ENCODE peak calls at places on chromosomes 7 and 10, in six cellular contexts. N is breast epithelium, Q is HL-60, D is stomach, L is HCT116, C is endothelial cell of umbilical vein. A is an unnamed sample. For H3K27me3, the result is how much of the 10 kb centered on the place peaks cover.

GRCh38 chr10:122441961-122442360 is 12.5 kb upstream of the ARMS2 start:
- DNase-seq in N (no peak), Q (no peak), D (no peak), L (no peak), C (peak), A (no peak)

GRCh38 chr10:43090188-43090587 is 13.3 kb downstream of the RET start:
- DNase-seq in N (no peak), Q (no peak), D (peak), L (no peak), C (no peak), A (no peak)

GRCh38 chr10:13873201-13873600 is 286.4 kb downstream of the PRPF18 start:
- DNase-seq in N (no peak), Q (no peak), D (no peak), L (no peak), C (no peak), A (no peak)

GRCh38 chr7:26155531-26156375 is 3.8 kb downstream of the NFE2L3 start:
- DNase-seq in N (no peak), Q (no peak), D (no peak), L (no peak), C (peak), A (no peak)

GRCh38 chr10:98408799-98409198 is 6.2 kb downstream of the PYROXD2 start:
- DNase-seq in N (no peak), Q (no peak), D (no peak), L (no peak), C (no peak), A (no peak)

GRCh38 chr10:62732841-62733653 is 71.5 kb upstream of the ADO start:
- DNase-seq in N (no peak), Q (no peak), D (no peak), L (peak), C (no peak), A (peak)

GRCh38 chr7:155576900-155577508 is 30.6 kb upstream of the CNPY1 start:
- DNase-seq in N (no peak), Q (no peak), D (peak), L (peak), C (no peak), A (no peak)

GRCh38 chr7:67711706-67712105 is 715.1 kb downstream of the TYW1 start:
- DNase-seq in N (no peak), Q (no peak), D (no peak), L (no peak), C (no peak), A (no peak)

GRCh38 chr7:14385074-14385473 is 395.6 kb upstream of the ETV1 start:
- DNase-seq in N (no peak), Q (no peak), D (no peak), L (no peak), C (no peak), A (no peak)

GRCh38 chr7:132393789-132394261 is 182.4 kb downstream of the PLXNA4 start:
- DNase-seq in N (no peak), Q (no peak), D (peak), L (no peak), C (no peak), A (no peak)

GRCh38 chr10:12067336-12067735 is 1.4 kb upstream of the DHTKD1 start:
- DNase-seq in N (no peak), Q (no peak), D (no peak), L (no peak), C (no peak), A (no peak)

GRCh38 chr7:25858562-25859411 is 293.2 kb upstream of the NFE2L3 start:
- DNase-seq in N (no peak), Q (no peak), D (no peak), L (no peak), C (no peak), A (no peak)

GRCh38 chr7:47327698-47328391 is 254.1 kb downstream of the TNS3 start:
- DNase-seq in N (peak), Q (no peak), D (peak), L (no peak), C (peak), A (no peak)

GRCh38 chr10:26540601-26541000 is 102.5 kb downstream of the APBB1IP start:
- DNase-seq in N (no peak), Q (no peak), D (no peak), L (no peak), C (no peak), A (peak)

GRCh38 chr7:35874881-35875280 is 74.0 kb downstream of the SEPTIN7 start:
- DNase-seq in N (no peak), Q (no peak), D (no peak), L (no peak), C (no peak), A (no peak)

GRCh38 chr10:111784386-111784785 is 399.2 kb downstream of the GPAM start:
- DNase-seq in N (no peak), Q (no peak), D (no peak), L (no peak), C (no peak), A (no peak)

GRCh38 chr7:102306916-102307677 is 20.4 kb downstream of the SH2B2 start:
- DNase-seq in N (peak), Q (no peak), D (peak), L (no peak), C (no peak), A (peak)

GRCh38 chr7:4856336-4857056 is 5.3 kb downstream of the PAPOLB start:
- DNase-seq in N (no peak), Q (no peak), D (no peak), L (no peak), C (no peak), A (no peak)

DNA sequence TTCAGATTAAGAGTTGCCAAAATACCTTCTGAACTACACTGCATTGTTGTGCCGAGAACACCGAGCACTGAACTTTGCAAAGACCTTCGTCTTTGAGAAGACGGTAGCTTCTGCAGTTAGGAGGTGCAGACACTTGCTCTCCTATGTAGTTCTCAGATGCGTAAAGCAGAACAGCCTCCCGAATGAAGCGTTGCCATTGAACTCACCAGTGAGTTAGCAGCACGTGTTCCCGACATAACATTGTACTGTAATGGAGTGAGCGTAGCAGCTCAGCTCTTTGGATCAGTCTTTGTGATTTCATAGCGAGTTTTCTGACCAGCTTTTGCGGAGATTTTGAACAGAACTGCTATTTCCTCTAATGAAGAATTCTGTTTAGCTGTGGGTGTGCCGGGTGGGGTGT is 45.0 kb downstream of the DAGLB start:
- DNase-seq in N (no peak), Q (no peak), D (no peak), L (no peak), C (no peak), A (no peak)
- H3K4me3 ChIP-seq in N (no peak), Q (no peak), D (no peak), L (no peak), C (no peak), A (no peak)

DNA sequence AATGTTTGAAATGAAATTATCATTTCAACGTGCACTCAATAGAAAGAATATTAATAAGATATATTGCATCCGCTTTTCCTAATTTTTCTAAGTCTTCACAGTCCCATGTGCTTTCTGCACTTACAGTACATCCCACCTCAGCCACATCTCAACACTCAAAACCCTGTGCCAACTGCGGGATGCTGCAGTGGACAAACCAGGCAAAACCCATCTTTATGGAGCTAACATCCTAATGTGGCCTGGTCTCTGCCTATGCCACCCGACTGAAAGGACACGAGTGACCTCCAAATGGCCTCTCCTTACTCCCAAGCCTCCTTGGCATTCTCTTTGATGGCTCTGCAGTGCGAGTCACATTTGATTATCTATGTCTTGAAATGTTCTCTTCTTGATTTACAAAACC is 57.4 kb upstream of the ADRB1 start:
- DNase-seq in N (no peak), Q (no peak), D (no peak), L (no peak), C (no peak), A (no peak)
- TF ChIP-seq CTCF in N (no peak), Q (no peak), D (no peak), L (no peak), C (no peak), A (no peak)

DNA sequence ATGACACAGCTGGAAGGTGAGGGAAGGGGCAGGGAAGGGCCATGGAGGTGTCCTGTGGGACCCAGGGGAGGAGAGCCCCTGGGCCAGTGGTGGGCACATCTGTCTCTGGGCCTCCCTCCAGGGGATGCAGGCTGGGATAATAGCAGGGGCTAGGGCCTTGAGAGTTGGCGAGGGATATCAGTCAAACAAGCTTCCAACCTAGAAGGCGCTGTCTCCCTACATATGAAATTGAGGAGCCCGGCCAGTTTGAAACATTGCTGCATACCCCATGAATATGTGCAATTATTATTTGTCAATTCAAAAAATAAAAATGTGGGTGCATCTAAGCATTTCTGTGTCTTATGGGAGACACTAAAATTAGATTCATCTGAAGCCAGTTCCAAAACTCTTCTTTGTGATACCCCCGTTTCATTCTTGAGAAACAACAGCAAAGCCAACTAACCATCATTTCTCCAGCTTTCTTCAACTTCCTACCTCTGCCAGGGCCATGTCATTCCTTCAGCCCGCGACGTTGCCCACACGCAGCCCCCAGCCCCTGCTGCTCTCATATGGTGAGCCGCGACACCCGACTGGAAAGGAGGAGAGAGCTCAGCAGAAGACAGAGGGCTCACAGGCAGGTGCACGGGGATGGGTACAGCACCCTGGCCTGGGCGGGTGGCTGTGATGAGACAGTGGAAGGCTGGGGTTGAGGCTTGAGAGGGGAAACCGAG is 418.7 kb downstream of the GLRX3 start:
- DNase-seq in N (no peak), Q (no peak), D (no peak), L (no peak), C (no peak), A (no peak)
- H3K27me3 ChIP-seq in N (under half), Q (under half), D (under half), L (under half), C (under half), A (under half)

GRCh38 chr10:71243756-71244637 is 31.6 kb downstream of the UNC5B start:
- DNase-seq in N (no peak), Q (peak), D (no peak), L (no peak), C (no peak), A (no peak)
- H3K4me3 ChIP-seq in N (peak), Q (no peak), D (peak), L (no peak), C (no peak), A (no peak)

DNA sequence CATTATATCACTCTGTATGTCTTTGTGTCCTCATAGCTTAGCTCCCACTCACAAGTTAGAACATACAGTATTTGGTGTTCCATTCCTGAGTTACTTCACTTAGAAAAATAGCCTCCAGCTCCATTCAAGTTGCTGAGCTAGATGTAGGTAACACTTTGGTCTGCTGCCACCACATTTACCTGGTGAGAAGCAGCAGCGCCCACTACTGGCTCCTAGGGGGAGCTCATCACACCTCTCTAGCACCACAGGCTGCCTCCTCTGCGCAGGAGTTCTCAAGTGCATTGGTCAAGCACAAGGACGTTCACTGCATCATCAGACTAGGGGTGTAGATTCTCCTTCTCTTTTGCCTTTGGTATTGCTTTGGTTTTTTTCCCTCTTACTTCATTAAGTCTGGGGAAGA is 530.9 kb upstream of the AUTS2 start:
- DNase-seq in N (no peak), Q (no peak), D (peak), L (no peak), C (no peak), A (no peak)
- TF ChIP-seq CTCF in N (no peak), Q (no peak), D (no peak), L (no peak), C (no peak), A (peak)

GRCh38 chr7:50330254-50330653 is 25.7 kb downstream of the IKZF1 start:
- DNase-seq in N (no peak), Q (no peak), D (no peak), L (no peak), C (no peak), A (no peak)

GRCh38 chr7:50330701-50331100 is 26.2 kb downstream of the IKZF1 start:
- DNase-seq in N (no peak), Q (no peak), D (no peak), L (no peak), C (no peak), A (no peak)

GRCh38 chr7:50333266-50333665 is 28.8 kb downstream of the IKZF1 start:
- DNase-seq in N (no peak), Q (no peak), D (no peak), L (no peak), C (no peak), A (no peak)

GRCh38 chr7:50332241-50333176 is 28.0 kb downstream of the IKZF1 start:
- DNase-seq in N (no peak), Q (no peak), D (no peak), L (no peak), C (no peak), A (no peak)

DNA sequence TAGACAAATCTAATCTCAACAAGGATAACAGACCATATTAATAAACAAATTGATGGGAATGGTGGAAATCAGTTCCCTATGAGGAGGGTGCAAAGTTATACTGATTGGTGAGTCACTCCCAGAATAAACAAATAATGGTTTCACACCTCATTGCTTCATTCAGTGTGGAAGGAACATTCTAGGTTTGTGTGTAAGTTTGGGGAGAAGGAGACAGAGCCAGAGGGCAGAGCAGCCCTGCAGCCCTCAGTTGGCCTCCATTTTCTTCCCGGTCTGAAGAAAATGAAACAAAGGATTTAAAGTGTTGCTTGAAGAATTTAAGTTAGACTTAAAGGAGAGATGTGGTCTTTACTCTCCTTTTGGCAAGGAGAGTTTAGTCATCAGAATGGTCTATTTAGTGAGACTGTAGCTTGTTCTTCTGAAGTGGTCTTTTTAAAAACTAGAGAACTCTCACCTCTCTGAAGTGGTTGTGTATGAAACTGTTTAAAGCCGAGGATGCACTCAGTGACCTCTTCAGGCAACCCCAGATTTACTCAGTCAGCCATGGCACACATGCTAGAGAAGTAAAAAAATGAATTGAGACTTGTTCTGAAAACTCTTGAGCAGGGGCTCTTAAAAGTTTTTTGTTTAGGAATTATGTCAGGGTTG is 27.2 kb downstream of the IKZF1 start:
- DNase-seq in N (no peak), Q (no peak), D (no peak), L (no peak), C (no peak), A (no peak)
- H3K27me3 ChIP-seq in N (under half), Q (under half), D (under half), L (under half), C (under half), A (under half)